ENCODE peak calls at places on chromosomes 3 and 15, in nine cellular contexts. W is foreskin fibroblast, L is AG04450, A is GM06990, N is cardiac muscle cell, U is astrocyte of the spinal cord, F is thyroid gland, O is hepatocyte, Z is sigmoid colon. R is an unnamed sample.

GRCh38 chr3:38566215-38566528 is 70.0 kb downstream of the EXOG start:
- DNase-seq in O (no peak), U (no peak), W (no peak), Z (peak; percentile 54), A (no peak), L (no peak), F (no peak), N (no peak), R (no peak)

GRCh38 chr3:146177072-146177936 is 16.3 kb upstream of the PLOD2 start:
- DNase-seq in L (no peak), Z (peak; percentile 73), U (no peak), O (no peak), F (no peak), W (no peak), N (no peak), A (no peak), R (no peak)

GRCh38 chr3:34865350-34865749 is 774.0 kb upstream of the ARPP21 start:
- DNase-seq in A (no peak), Z (no peak), L (no peak), N (no peak), F (no peak), O (no peak), W (no peak), U (no peak), R (no peak)

GRCh38 chr3:122969585-122970453 is 57.7 kb downstream of the SEMA5B start:
- DNase-seq in O (no peak), F (peak; percentile 54), N (peak; percentile 73), Z (no peak), W (peak; percentile 65), U (peak; percentile 29), L (no peak), A (no peak), R (no peak)

GRCh38 chr3:123066896-123067688 is at the start of gene PDIA5:
- DNase-seq in O (peak; percentile 94), A (peak; percentile 81), L (peak; percentile 66), F (peak; percentile 93), Z (peak; percentile 95), N (peak; percentile 95), W (peak; percentile 96), U (peak; percentile 89), R (peak; percentile 72)

GRCh38 chr3:123096701-123097100 is 29.9 kb downstream of the PDIA5 start:
- DNase-seq in W (peak; percentile 75), U (peak; percentile 44), Z (peak; percentile 94), N (peak; percentile 88), O (peak; percentile 62), A (no peak), L (peak; percentile 59), F (peak; percentile 66), R (peak; percentile 39)

GRCh38 chr15:55991841-55992768 is 1.3 kb downstream of the NEDD4 start:
- DNase-seq in U (no peak), W (no peak), A (no peak), O (peak; percentile 53), L (no peak), F (no peak), Z (no peak), N (no peak), R (no peak)

GRCh38 chr3:100993309-100993708 is at the start of gene ABI3BP:
- DNase-seq in U (peak; percentile 81), W (peak; percentile 90), F (peak; percentile 84), N (peak; percentile 88), O (peak; percentile 86), Z (peak; percentile 93), A (no peak), L (peak; percentile 42), R (peak; percentile 77)

GRCh38 chr3:66115858-66116654 is 77.3 kb upstream of the MAGI1 start:
- DNase-seq in U (peak; percentile 93), Z (peak; percentile 66), O (peak; percentile 58), W (peak; percentile 96), N (peak; percentile 96), A (no peak), F (peak; percentile 86), L (peak; percentile 93), R (peak; percentile 86)

GRCh38 chr3:152524198-152525140 is 255.7 kb downstream of the MBNL1 start:
- DNase-seq in U (peak; percentile 66), L (peak; percentile 21), N (peak; percentile 77), W (peak; percentile 70), A (no peak), Z (no peak), O (peak; percentile 75), F (peak; percentile 19), R (peak; percentile 9)

GRCh38 chr3:79199966-79200365 is 567.8 kb downstream of the ROBO1 start:
- DNase-seq in N (peak; percentile 3), F (no peak), U (peak; percentile 32), A (no peak), W (no peak), L (no peak), Z (no peak), O (no peak), R (no peak)

GRCh38 chr3:182241777-182242556 is 530.2 kb downstream of the SOX2 start:
- DNase-seq in Z (peak; percentile 86), U (peak; percentile 89), F (no peak), W (peak; percentile 6), N (peak; percentile 79), A (no peak), O (peak; percentile 39), L (no peak), R (peak; percentile 36)

GRCh38 chr15:33296050-33296449 is 14.7 kb upstream of the RYR3 start:
- DNase-seq in W (no peak), O (no peak), Z (no peak), U (no peak), F (no peak), L (no peak), N (no peak), A (no peak), R (no peak)

GRCh38 chr15:33296856-33297255 is 13.9 kb upstream of the RYR3 start:
- DNase-seq in F (no peak), L (no peak), U (no peak), N (no peak), W (no peak), O (no peak), Z (no peak), A (no peak), R (no peak)

GRCh38 chr15:33292718-33293307 is 18.0 kb upstream of the RYR3 start:
- DNase-seq in F (peak; percentile 66), U (peak; percentile 60), Z (peak; percentile 66), L (peak; percentile 10), N (peak; percentile 70), W (peak; percentile 77), A (no peak), O (peak; percentile 78), R (no peak)

DNA sequence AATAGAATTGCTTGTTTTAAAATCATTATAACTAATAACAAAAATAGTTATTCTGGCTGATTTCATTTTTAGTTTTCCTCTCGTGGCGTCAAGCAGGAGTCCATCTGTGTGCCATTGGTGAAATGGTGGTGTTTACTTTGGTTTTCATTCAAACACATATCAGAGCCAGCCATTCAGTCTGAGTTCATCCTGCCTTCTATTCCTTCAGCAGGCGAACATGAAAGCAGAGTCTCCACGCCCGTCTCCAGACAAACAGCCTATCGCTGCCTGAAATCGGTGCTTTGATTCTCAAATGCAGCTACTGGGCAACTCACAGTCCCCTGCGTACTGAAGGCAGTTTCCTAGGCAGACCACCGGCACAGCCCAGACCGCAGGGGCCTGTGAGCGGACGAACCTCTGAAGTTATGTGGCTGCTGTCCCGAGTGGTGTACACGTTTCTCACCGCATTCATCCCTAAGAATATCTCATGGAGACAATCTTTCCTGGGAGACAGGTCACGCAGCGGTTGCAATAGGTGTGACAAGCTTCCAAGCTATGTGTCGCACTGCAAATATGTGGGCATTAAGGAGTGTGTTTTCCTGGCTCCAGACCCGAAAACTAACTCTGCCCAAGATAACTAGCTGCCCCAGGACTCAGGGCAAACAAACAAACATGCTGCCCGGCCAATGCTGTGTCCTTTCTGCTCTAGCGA is 17.0 kb upstream of the RYR3 start:
- DNase-seq in L (no peak), U (peak; percentile 38), W (peak; percentile 39), A (no peak), N (peak; percentile 11), Z (no peak), F (no peak), O (no peak), R (no peak)
- H3K4me3 ChIP-seq in L (no peak overlapping the region), U (no peak overlapping the region), W (no peak overlapping the region), A (no peak overlapping the region), N (no peak overlapping the region), Z (no peak overlapping the region), F (no peak overlapping the region), O (no peak overlapping the region), R (no peak overlapping the region)

GRCh38 chr15:33298631-33299030 is 12.1 kb upstream of the RYR3 start:
- DNase-seq in Z (no peak), F (no peak), O (no peak), N (no peak), L (no peak), A (no peak), W (no peak), U (no peak), R (no peak)
- H3K4me3 ChIP-seq in Z (no peak overlapping the region), F (no peak overlapping the region), O (no peak overlapping the region), N (no peak overlapping the region), L (no peak overlapping the region), A (no peak overlapping the region), W (no peak overlapping the region), U (no peak overlapping the region), R (no peak overlapping the region)

GRCh38 chr3:111667170-111667569 is 72.0 kb upstream of the ZBED2 start:
- DNase-seq in F (no peak), W (no peak), L (no peak), N (no peak), Z (no peak), O (no peak), A (no peak), U (no peak), R (no peak)
- H3K4me3 ChIP-seq in F (no peak overlapping the region), W (no peak overlapping the region), L (no peak overlapping the region), N (no peak overlapping the region), Z (no peak overlapping the region), O (no peak overlapping the region), A (no peak overlapping the region), U (no peak overlapping the region), R (no peak overlapping the region)

GRCh38 chr3:148642616-148643015 is 55.1 kb upstream of the AGTR1 start:
- DNase-seq in L (no peak), F (no peak), W (peak; percentile 47), A (no peak), U (peak; percentile 38), Z (no peak), N (peak; percentile 13), O (no peak), R (peak; percentile 36)

GRCh38 chr3:148642214-148642613 is 55.5 kb upstream of the AGTR1 start:
- DNase-seq in N (peak; percentile 3), U (no peak), O (no peak), F (no peak), L (no peak), A (no peak), W (peak; percentile 29), Z (no peak), R (no peak)

GRCh38 chr3:148646126-148646660 is 51.5 kb upstream of the AGTR1 start:
- DNase-seq in N (no peak), Z (no peak), F (no peak), A (no peak), O (no peak), W (peak; percentile 25), L (no peak), U (peak; percentile 4), R (no peak)

GRCh38 chr3:148641712-148642111 is 56.0 kb upstream of the AGTR1 start:
- DNase-seq in A (no peak), U (no peak), O (no peak), L (no peak), Z (no peak), F (no peak), W (no peak), N (no peak), R (no peak)

DNA sequence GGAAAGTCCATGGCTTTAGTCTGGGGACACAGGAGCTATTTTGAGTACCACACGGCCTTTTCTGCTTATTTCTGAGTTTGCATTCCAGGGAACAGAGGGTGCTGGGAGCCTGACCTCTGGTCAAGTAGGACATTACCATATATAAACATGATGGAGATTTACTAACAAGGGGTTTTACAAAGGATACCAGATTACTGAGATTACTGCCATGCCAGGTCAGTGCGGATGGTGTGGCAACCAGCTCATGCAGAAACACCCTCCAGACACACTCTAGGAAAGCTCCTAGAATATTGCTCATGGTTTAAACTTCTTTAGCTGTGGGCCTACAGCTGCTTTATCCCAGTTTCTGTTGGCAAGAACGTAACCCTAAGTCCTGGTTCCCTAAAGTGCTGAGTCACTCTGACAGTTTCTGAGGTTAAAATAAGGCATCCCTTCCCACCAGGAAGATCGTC is 54.3 kb upstream of the AGTR1 start:
- DNase-seq in W (peak; percentile 62), N (peak; percentile 76), A (no peak), Z (no peak), L (peak; percentile 38), F (no peak), U (peak; percentile 75), O (no peak), R (peak; percentile 67)
- H3K4me3 ChIP-seq in W (no peak overlapping the region), N (no peak overlapping the region), A (no peak overlapping the region), Z (no peak overlapping the region), L (no peak overlapping the region), F (no peak overlapping the region), U (no peak overlapping the region), O (no peak overlapping the region), R (no peak overlapping the region)